ENCODE peak calls at places on chromosomes 6 and 20, in four cellular contexts. W is fibroblast of lung; Z is esophagus squamous epithelium; E is CD8-positive, alpha-beta memory T cell. V is an unnamed sample.

GRCh38 chr6:170269873-170270541 is 20.9 kb downstream of the DLL1 start:
- DNase-seq in W (no peak), Z (no peak), E (no peak), V (no peak)

GRCh38 chr6:168128631-168129291 is 49.7 kb upstream of the FRMD1 start:
- DNase-seq in W (no peak), Z (no peak), E (no peak), V (no peak)

GRCh38 chr6:13492357-13492756 is 5.0 kb upstream of the GFOD1 start:
- DNase-seq in W (no peak), Z (no peak), E (no peak), V (no peak)

GRCh38 chr20:23641936-23642751 is 4.4 kb upstream of the CST3 start:
- DNase-seq in W (peak), Z (no peak), E (no peak), V (peak)

GRCh38 chr6:112144145-112144926 is 56.9 kb downstream of the FAM229B start:
- DNase-seq in W (no peak), Z (no peak), E (no peak), V (no peak)

GRCh38 chr20:58293453-58293852 is 16.1 kb upstream of the RAB22A start:
- DNase-seq in W (no peak), Z (no peak), E (no peak), V (no peak)

GRCh38 chr6:158566207-158566818 is 6.4 kb downstream of the TMEM181 start:
- DNase-seq in W (no peak), Z (no peak), E (no peak), V (no peak)

GRCh38 chr20:38270869-38271608 is 10.5 kb upstream of the KIAA1755 start:
- DNase-seq in W (peak), Z (no peak), E (no peak), V (peak)

GRCh38 chr6:125789576-125790402 is 971 bp upstream of the NCOA7 start:
- DNase-seq in W (peak), Z (no peak), E (peak), V (peak)

GRCh38 chr6:28252507-28252975 is 472 bp upstream of the ZKSCAN4 start:
- DNase-seq in W (no peak), Z (no peak), E (no peak), V (no peak)

GRCh38 chr6:136751478-136751956 is 40.8 kb downstream of the MAP3K5 start:
- DNase-seq in W (no peak), Z (no peak), E (no peak), V (no peak)

GRCh38 chr6:25017932-25018581 is 82.3 kb upstream of the RIPOR2 start:
- DNase-seq in W (peak), Z (no peak), E (peak), V (peak)

GRCh38 chr20:43925215-43925614 is 10.6 kb downstream of the TOX2 start:
- DNase-seq in W (no peak), Z (no peak), E (no peak), V (no peak)

GRCh38 chr20:34573541-34573940 is 15.0 kb downstream of the MAP1LC3A start:
- DNase-seq in W (no peak), Z (no peak), E (no peak), V (no peak)

GRCh38 chr20:63009044-63009961 is 2.5 kb upstream of the BHLHE23 start:
- DNase-seq in W (peak), Z (no peak), E (peak), V (peak)

GRCh38 chr20:61461459-61461858 is 209.4 kb downstream of the CDH4 start:
- DNase-seq in W (no peak), Z (no peak), E (no peak), V (no peak)

GRCh38 chr20:32598606-32599005 is 13.5 kb upstream of the NOL4L start:
- DNase-seq in W (no peak), Z (no peak), E (no peak), V (no peak)

GRCh38 chr20:32595143-32595542 is 10.0 kb upstream of the NOL4L start:
- DNase-seq in W (no peak), Z (no peak), E (no peak), V (no peak)

GRCh38 chr20:32599783-32600340 is 14.7 kb upstream of the NOL4L start:
- DNase-seq in W (no peak), Z (no peak), E (no peak), V (no peak)

GRCh38 chr20:32596681-32597252 is 11.6 kb upstream of the NOL4L start:
- DNase-seq in W (no peak), Z (no peak), E (no peak), V (no peak)

GRCh38 chr20:32597714-32598113 is 12.6 kb upstream of the NOL4L start:
- DNase-seq in W (no peak), Z (no peak), E (no peak), V (no peak)
- H3K4me3 ChIP-seq in W (no peak), Z (no peak), E (no peak), V (no peak)

GRCh38 chr6:7311171-7311570 is 1.8 kb downstream of the SSR1 start:
- DNase-seq in W (peak), Z (no peak), E (no peak), V (peak)
- H3K4me3 ChIP-seq in W (peak), Z (peak), E (no peak), V (peak)

GRCh38 chr6:3249821-3250220 is 8.9 kb upstream of the PSMG4 start:
- DNase-seq in W (no peak), Z (no peak), E (no peak), V (no peak)

GRCh38 chr6:3250278-3250677 is 8.5 kb upstream of the PSMG4 start:
- DNase-seq in W (no peak), Z (no peak), E (no peak), V (no peak)

GRCh38 chr6:3244003-3244831 is 14.5 kb upstream of the PSMG4 start:
- DNase-seq in W (no peak), Z (no peak), E (no peak), V (no peak)

GRCh38 chr6:3245216-3245615 is 13.5 kb upstream of the PSMG4 start:
- DNase-seq in W (no peak), Z (no peak), E (no peak), V (no peak)

GRCh38 chr6:3247255-3248146 is 11.2 kb upstream of the PSMG4 start:
- DNase-seq in W (peak), Z (no peak), E (no peak), V (peak)
- H3K4me3 ChIP-seq in W (peak), Z (peak), E (no peak), V (peak)

DNA sequence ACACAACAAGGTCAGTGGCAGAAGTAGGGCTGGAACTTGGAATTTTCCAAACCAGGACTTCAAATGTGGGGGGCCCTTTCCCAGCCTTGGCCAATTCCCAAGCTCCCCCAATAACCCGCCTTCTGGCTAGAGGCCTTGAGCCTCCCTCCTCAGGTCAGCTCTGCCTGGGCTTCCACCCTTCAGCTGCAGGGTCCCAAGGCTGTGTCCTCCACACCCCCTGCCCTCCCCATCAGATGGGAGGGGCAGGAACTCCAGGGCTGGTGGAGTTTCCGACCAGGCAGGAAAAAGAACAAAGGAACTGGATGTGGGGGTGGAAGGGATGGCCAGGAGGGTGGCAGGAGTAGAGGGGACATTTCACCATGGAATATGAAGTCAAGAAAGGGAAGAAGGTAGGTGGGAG is at the start of gene CCM2L:
- DNase-seq in W (no peak), Z (no peak), E (peak), V (no peak)
- H3K4me3 ChIP-seq in W (no peak), Z (peak), E (no peak), V (no peak)

GRCh38 chr6:31927868-31928671 is 553 bp downstream of the C2 start:
- DNase-seq in W (no peak), Z (no peak), E (no peak), V (no peak)
- H3K4me3 ChIP-seq in W (no peak), Z (peak), E (no peak), V (no peak)

DNA sequence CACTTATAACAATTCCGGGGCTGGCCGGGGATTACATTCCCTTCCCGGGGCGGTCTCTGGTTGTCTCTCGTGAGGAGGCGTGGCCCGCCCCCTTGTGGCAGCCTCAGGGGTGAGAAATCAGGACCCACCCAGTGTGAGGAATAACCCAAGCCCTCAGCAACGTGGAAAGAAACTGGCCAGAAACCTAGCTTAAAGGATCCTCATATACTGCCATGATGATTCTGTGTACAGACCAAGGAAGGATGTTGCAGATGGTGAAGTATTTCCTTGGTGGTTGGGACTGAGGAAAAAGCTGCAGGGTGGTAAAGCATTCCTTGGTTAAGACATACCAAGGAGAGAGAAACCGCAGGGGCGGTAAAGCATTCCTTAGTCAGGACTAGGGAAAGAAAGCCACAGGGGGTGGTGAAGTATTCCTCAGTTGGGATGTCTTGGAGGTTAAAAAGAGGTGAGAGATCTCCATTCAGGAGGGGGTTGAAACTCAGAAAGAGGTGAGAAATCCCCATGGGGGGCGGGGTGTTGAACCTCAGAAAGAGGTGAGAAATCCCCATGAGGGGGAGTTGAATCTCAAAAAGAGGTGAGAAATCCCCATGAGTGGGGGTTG is 238.2 kb downstream of the RNGTT start:
- DNase-seq in W (peak), Z (no peak), E (no peak), V (peak)
- H3K4me3 ChIP-seq in W (no peak), Z (no peak), E (no peak), V (no peak)

GRCh38 chr6:55998586-55998985 is 123.2 kb upstream of the BMP5 start:
- DNase-seq in W (peak), Z (no peak), E (no peak), V (no peak)

GRCh38 chr6:56002336-56002735 is 126.9 kb upstream of the BMP5 start:
- DNase-seq in W (peak), Z (no peak), E (no peak), V (no peak)

GRCh38 chr6:55993418-55993817 is 118.0 kb upstream of the BMP5 start:
- DNase-seq in W (no peak), Z (no peak), E (no peak), V (no peak)

GRCh38 chr6:55997223-55997874 is 122.0 kb upstream of the BMP5 start:
- DNase-seq in W (no peak), Z (no peak), E (no peak), V (no peak)
- H3K4me3 ChIP-seq in W (no peak), Z (no peak), E (no peak), V (no peak)